ENCODE peak calls at places on chromosomes 1 and 21, in nine cellular contexts. B, D, G, A, J, Z, I, X and O are unnamed samples.

GRCh38 chr1:247487057-247487456 is 29.2 kb upstream of the OR2B11 start:
- DNase-seq in J (peak; percentile 6), X (no peak), Z (peak; percentile 21), I (peak; percentile 61), G (no peak), A (no peak), B (no peak), D (peak; percentile 13), O (peak; percentile 13)

GRCh38 chr1:181459067-181459466 is 24.2 kb upstream of the CACNA1E start:
- DNase-seq in X (no peak), B (no peak), D (no peak), J (no peak), Z (no peak), A (no peak), G (no peak), I (no peak), O (no peak)

GRCh38 chr1:222627232-222627631 is 9.3 kb downstream of the MIA3 start:
- DNase-seq in G (no peak), Z (no peak), X (peak; percentile 7), I (peak; percentile 8), D (no peak), J (no peak), A (no peak), B (no peak), O (no peak)

GRCh38 chr1:245105815-245106410 is 48.9 kb upstream of the KIF26B start:
- DNase-seq in D (no peak), B (no peak), I (no peak), A (no peak), G (no peak), X (no peak), J (no peak), Z (no peak), O (no peak)

GRCh38 chr1:66375125-66375524 is 158.8 kb upstream of the SGIP1 start:
- DNase-seq in X (no peak), G (no peak), A (no peak), D (no peak), J (no peak), I (no peak), B (no peak), Z (peak; percentile 49), O (no peak)

GRCh38 chr1:29478046-29478791 is 241.9 kb downstream of the PTPRU start:
- DNase-seq in G (no peak), J (no peak), X (no peak), A (no peak), B (no peak), D (no peak), I (no peak), Z (no peak), O (no peak)

GRCh38 chr1:214377886-214378285 is 96.9 kb downstream of the SMYD2 start:
- DNase-seq in I (peak; percentile 74), X (no peak), D (peak; percentile 32), B (peak; percentile 20), G (no peak), A (no peak), Z (peak; percentile 62), J (no peak), O (no peak)

GRCh38 chr1:1433804-1434130 is 1.7 kb upstream of the VWA1 start:
- DNase-seq in B (no peak), X (peak; percentile 57), A (peak; percentile 63), G (no peak), I (no peak), J (no peak), D (no peak), Z (no peak), O (peak; percentile 29)

GRCh38 chr1:178461676-178462075 is 35.1 kb downstream of the CLEC20A start:
- DNase-seq in D (no peak), I (peak; percentile 33), Z (no peak), J (no peak), G (no peak), X (no peak), A (no peak), B (no peak), O (no peak)

GRCh38 chr1:224528900-224529299 is 87.2 kb upstream of the CNIH3 start:
- DNase-seq in J (no peak), D (no peak), A (no peak), G (no peak), B (peak; percentile 84), Z (peak; percentile 93), I (peak; percentile 89), X (no peak), O (no peak)

GRCh38 chr1:178944729-178945128 is 73.9 kb upstream of the ANGPTL1 start:
- DNase-seq in A (no peak), G (no peak), X (no peak), I (no peak), B (no peak), Z (no peak), J (no peak), D (no peak), O (no peak)

GRCh38 chr1:157585984-157586383 is 11.9 kb downstream of the FCRL4 start:
- DNase-seq in X (no peak), J (no peak), Z (no peak), D (no peak), I (no peak), B (no peak), G (no peak), A (no peak), O (no peak)

GRCh38 chr1:92583821-92584760 is 97.4 kb upstream of the GFI1 start:
- DNase-seq in G (peak; percentile 69), D (no peak), I (peak; percentile 83), J (no peak), X (no peak), A (no peak), Z (peak; percentile 79), B (no peak), O (peak; percentile 50)

GRCh38 chr1:21510885-21511578 is 1.8 kb downstream of the ALPL start:
- DNase-seq in G (no peak), D (peak; percentile 64), J (no peak), B (no peak), I (no peak), X (no peak), Z (no peak), A (no peak), O (no peak)

GRCh38 chr21:43195131-43196021 is 26.6 kb downstream of the CRYAA start:
- DNase-seq in Z (no peak), A (peak; percentile 24), D (peak; percentile 3), X (peak; percentile 67), G (no peak), B (no peak), J (no peak), I (peak; percentile 53), O (no peak)

GRCh38 chr1:11740258-11741192 is 4.6 kb downstream of the AGTRAP start:
- DNase-seq in Z (no peak), B (no peak), A (no peak), I (no peak), D (no peak), X (no peak), G (no peak), J (no peak), O (no peak)

GRCh38 chr1:74357150-74357549 is 122.0 kb downstream of the TNNI3K start:
- DNase-seq in J (no peak), Z (no peak), I (no peak), X (no peak), G (no peak), B (no peak), A (no peak), D (no peak), O (no peak)
- TF ChIP-seq CTCF in J (no peak), Z (no peak), I (no peak), X (no peak), G (no peak), B (no peak), A (no peak), D (no peak), O (no peak)

GRCh38 chr1:78833491-78833890 is 173.0 kb downstream of the ADGRL4 start:
- DNase-seq in I (peak; percentile 58), Z (peak; percentile 85), J (no peak), A (no peak), G (no peak), X (no peak), B (peak; percentile 73), D (no peak), O (peak; percentile 57)

GRCh38 chr1:78825561-78825960 is 175.9 kb downstream of the IFI44 start:
- DNase-seq in A (no peak), I (no peak), B (no peak), G (no peak), D (no peak), Z (peak; percentile 38), J (no peak), X (no peak), O (no peak)

GRCh38 chr1:78831731-78832360 is 174.7 kb downstream of the ADGRL4 start:
- DNase-seq in Z (peak; percentile 83), D (no peak), J (no peak), X (no peak), G (no peak), B (peak; percentile 97), I (peak; percentile 39), A (no peak), O (peak; percentile 92)

GRCh38 chr1:78834201-78834741 is 172.3 kb downstream of the ADGRL4 start:
- DNase-seq in I (no peak), D (no peak), J (no peak), B (no peak), X (no peak), A (no peak), Z (no peak), G (no peak), O (no peak)

DNA sequence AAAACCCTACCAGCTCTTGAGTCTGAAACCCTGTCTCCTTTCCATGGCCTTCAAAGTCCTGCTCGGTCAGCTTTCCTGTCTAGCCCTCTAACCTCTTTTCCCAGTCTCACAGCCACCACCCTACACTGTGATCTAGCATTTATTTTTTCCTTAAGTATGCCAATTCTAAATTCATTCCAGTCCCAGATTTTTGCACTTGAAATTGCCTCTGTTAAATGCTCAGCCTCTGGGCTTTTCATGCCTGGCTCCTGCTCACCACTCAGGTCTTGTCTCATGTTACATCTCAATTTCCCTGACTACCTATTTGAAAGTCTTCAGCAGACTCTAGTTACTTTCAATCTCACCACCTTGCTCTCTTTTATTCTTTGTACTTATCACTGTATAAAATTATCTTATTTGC is 176.2 kb downstream of the ADGRL4 start:
- DNase-seq in X (no peak), D (no peak), B (no peak), Z (no peak), I (no peak), J (no peak), A (no peak), G (no peak), O (no peak)
- H3K4me3 ChIP-seq in X (no peak overlapping the region), D (no peak overlapping the region), B (no peak overlapping the region), Z (no peak overlapping the region), I (no peak overlapping the region), J (no peak overlapping the region), A (no peak overlapping the region), G (no peak overlapping the region), O (no peak overlapping the region)

DNA sequence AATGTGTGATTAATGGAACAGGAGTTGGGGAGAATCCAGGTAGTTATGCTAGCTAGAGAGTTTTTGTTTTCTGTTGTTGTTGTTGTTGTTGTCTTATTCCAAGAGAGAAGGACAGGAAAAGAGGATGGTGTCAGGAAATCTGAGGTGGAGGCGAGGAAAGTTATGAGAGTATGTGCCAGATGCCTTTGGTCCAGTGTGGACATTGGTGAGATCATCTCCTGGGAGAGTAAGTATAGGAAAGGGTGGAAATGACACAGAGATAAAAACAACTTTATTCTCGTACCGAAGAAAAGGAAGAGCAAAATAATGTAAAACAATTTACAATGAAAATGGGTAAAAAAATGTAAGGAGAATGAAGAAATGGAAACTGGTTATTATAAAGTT is 97.4 kb upstream of the ADGRL2 start:
- DNase-seq in X (no peak), I (peak; percentile 70), Z (peak; percentile 70), J (no peak), B (no peak), A (no peak), G (no peak), D (no peak), O (peak; percentile 18)
- TF ChIP-seq CTCF in X (no peak), I (no peak), Z (no peak), J (no peak), B (no peak), A (no peak), G (no peak), D (no peak), O (no peak)

GRCh38 chr1:173276922-173277800 is 70.0 kb upstream of the TNFSF4 start:
- DNase-seq in B (no peak), G (peak; percentile 43), I (no peak), A (no peak), X (no peak), D (no peak), Z (no peak), J (no peak), O (no peak)
- H3K4me3 ChIP-seq in B (no peak overlapping the region), G (no peak overlapping the region), I (no peak overlapping the region), A (no peak overlapping the region), X (no peak overlapping the region), D (no peak overlapping the region), Z (no peak overlapping the region), J (no peak overlapping the region), O (no peak overlapping the region)